ENCODE peak calls at places on chromosomes 3 and 15, in nine cellular contexts. C is heart right ventricle; S is transverse colon; R is AG10803; P is stimulated activated CD8-positive, alpha-beta memory T cell treated with anti-CD3 and anti-CD28 coated beads, Interleukin-7, amount 100 ng/mL, for 1 hour; L is amygdala; E is lower leg skin; O is CD8-positive, alpha-beta memory T cell; J is endothelial cell. H is an unnamed sample.

GRCh38 chr3:152769523-152769922 is 65.4 kb upstream of the P2RY1 start:
- DNase-seq in C (no peak), S (no peak), R (no peak), P (no peak), L (no peak), E (no peak), O (no peak), J (no peak), H (no peak)

GRCh38 chr3:98326494-98326893 is 27.2 kb upstream of the OR5K4 start:
- DNase-seq in C (no peak), S (no peak), R (no peak), P (no peak), L (no peak), E (no peak), O (no peak), J (no peak), H (no peak)

GRCh38 chr3:50620846-50621245 is 3.9 kb downstream of the MAPKAPK3 start:
- DNase-seq in C (no peak), S (no peak), R (no peak), P (no peak), L (no peak), E (no peak), O (no peak), J (no peak), H (no peak)

GRCh38 chr3:123636431-123636841 is 51.6 kb upstream of the HACD2 start:
- DNase-seq in C (no peak), S (no peak), R (no peak), P (no peak), L (no peak), E (no peak), O (no peak), J (peak; percentile 59), H (no peak)

GRCh38 chr15:83815506-83815905 is 161.6 kb downstream of the ADAMTSL3 start:
- DNase-seq in C (no peak), S (no peak), R (no peak), P (no peak), L (no peak), E (no peak), O (no peak), J (no peak), H (no peak)

GRCh38 chr3:64604313-64604712 is 83.5 kb downstream of the ADAMTS9 start:
- DNase-seq in C (no peak), S (no peak), R (no peak), P (no peak), L (no peak), E (no peak), O (no peak), J (no peak), H (no peak)

GRCh38 chr15:82810061-82810862 is 834 bp downstream of the WHAMM start:
- DNase-seq in C (no peak), S (peak; percentile 37), R (peak; percentile 75), P (no peak), L (no peak), E (peak; percentile 86), O (peak; percentile 56), J (peak; percentile 52), H (no peak)

GRCh38 chr3:117192888-117193287 is 483.3 kb downstream of the TUSC7 start:
- DNase-seq in C (no peak), S (no peak), R (no peak), P (no peak), L (no peak), E (no peak), O (no peak), J (no peak), H (no peak)

GRCh38 chr3:156433910-156434309 is 121.0 kb downstream of the SSR3 start:
- DNase-seq in C (no peak), S (no peak), R (peak; percentile 33), P (no peak), L (no peak), E (no peak), O (no peak), J (no peak), H (no peak)

GRCh38 chr3:111803123-111803593 is 55.9 kb upstream of the PHLDB2 start:
- DNase-seq in C (peak; percentile 39), S (peak; percentile 54), R (peak; percentile 100), P (no peak), L (no peak), E (peak; percentile 95), O (no peak), J (no peak), H (no peak)

GRCh38 chr15:100863406-100864198 is 16.0 kb upstream of the ALDH1A3 start:
- DNase-seq in C (peak; percentile 71), S (peak; percentile 51), R (peak; percentile 69), P (no peak), L (peak; percentile 46), E (no peak), O (no peak), J (no peak), H (no peak)

GRCh38 chr15:99432271-99433025 is 133.3 kb upstream of the MEF2A start:
- DNase-seq in C (peak; percentile 3), S (peak; percentile 7), R (no peak), P (no peak), L (no peak), E (peak; percentile 80), O (no peak), J (no peak), H (no peak)

GRCh38 chr3:128786434-128787020 is 60.5 kb downstream of the RAB7A start:
- DNase-seq in C (no peak), S (no peak), R (peak; percentile 53), P (no peak), L (no peak), E (no peak), O (no peak), J (no peak), H (no peak)

GRCh38 chr3:97821413-97821809 is 400 bp upstream of the CRYBG3 start:
- DNase-seq in C (peak; percentile 39), S (peak; percentile 59), R (no peak), P (no peak), L (no peak), E (peak; percentile 90), O (peak; percentile 69), J (peak; percentile 43), H (no peak)

GRCh38 chr3:36701903-36702374 is 62.4 kb downstream of the DCLK3 start:
- DNase-seq in C (no peak), S (no peak), R (peak; percentile 86), P (no peak), L (no peak), E (no peak), O (no peak), J (no peak), H (no peak)

GRCh38 chr3:197029511-197030167 is at the start of gene MELTF:
- DNase-seq in C (no peak), S (peak; percentile 72), R (peak; percentile 50), P (peak; percentile 42), L (no peak), E (peak; percentile 93), O (peak; percentile 72), J (peak; percentile 86), H (no peak)

GRCh38 chr3:22129101-22129500 is 378.1 kb upstream of the ZNF385D start:
- DNase-seq in C (no peak), S (no peak), R (no peak), P (no peak), L (no peak), E (no peak), O (no peak), J (no peak), H (no peak)

GRCh38 chr15:99755692-99756409 is 22.6 kb upstream of the LYSMD4 start:
- DNase-seq in C (peak; percentile 50), S (peak; percentile 32), R (peak; percentile 69), P (no peak), L (no peak), E (no peak), O (peak; percentile 47), J (peak; percentile 51), H (peak; percentile 14)

GRCh38 chr3:50242371-50242770 is 6.4 kb downstream of the GNAI2 start:
- DNase-seq in C (no peak), S (no peak), R (no peak), P (no peak), L (no peak), E (no peak), O (no peak), J (no peak), H (no peak)

GRCh38 chr3:170321326-170322034 is 36.0 kb upstream of the SKIL start:
- DNase-seq in C (no peak), S (no peak), R (peak; percentile 35), P (no peak), L (no peak), E (no peak), O (no peak), J (no peak), H (no peak)

GRCh38 chr15:74816624-74817369 is 4.2 kb downstream of the LMAN1L start:
- DNase-seq in C (no peak), S (peak; percentile 54), R (no peak), P (no peak), L (no peak), E (no peak), O (no peak), J (no peak), H (no peak)

GRCh38 chr3:47482411-47482810 is 6.7 kb upstream of the SCAP start:
- DNase-seq in C (no peak), S (no peak), R (no peak), P (no peak), L (no peak), E (no peak), O (no peak), J (no peak), H (no peak)

GRCh38 chr3:69768436-69768835 is 29.2 kb downstream of the MITF start:
- DNase-seq in C (no peak), S (no peak), R (no peak), P (no peak), L (no peak), E (no peak), O (no peak), J (no peak), H (no peak)

GRCh38 chr3:157856078-157856939 is 249.9 kb downstream of the SHOX2 start:
- DNase-seq in C (no peak), S (no peak), R (no peak), P (no peak), L (no peak), E (no peak), O (no peak), J (no peak), H (no peak)

GRCh38 chr15:39579487-39580116 is 1.3 kb upstream of the THBS1 start:
- DNase-seq in C (peak; percentile 78), S (peak; percentile 49), R (peak; percentile 100), P (no peak), L (no peak), E (peak; percentile 92), O (no peak), J (peak; percentile 59), H (no peak)

GRCh38 chr3:104018541-104018940 is 1348.2 kb upstream of the ALCAM start:
- DNase-seq in C (no peak), S (no peak), R (no peak), P (no peak), L (no peak), E (no peak), O (no peak), J (no peak), H (no peak)

GRCh38 chr3:38497026-38497425 is 886 bp downstream of the EXOG start:
- DNase-seq in C (no peak), S (no peak), R (peak; percentile 5), P (no peak), L (no peak), E (no peak), O (no peak), J (no peak), H (no peak)